ENCODE peak calls at places on chromosomes 1 and 21, in six cellular contexts. One of them, this sample, is unnamed.

GRCh38 chr1:39508857-39509305 is 17.4 kb downstream of the BMP8A start:
- DNase-seq in CD8-positive, alpha-beta memory T cell: no peak
- DNase-seq in adrenal gland: no peak
- DNase-seq in PC-3: no peak
- DNase-seq in neural progenitor cell: no peak
- DNase-seq in hepatocyte: no peak
- DNase-seq in this sample: no peak

GRCh38 chr1:186183219-186183618 is 191.8 kb downstream of the TPR start:
- DNase-seq in CD8-positive, alpha-beta memory T cell: no peak
- DNase-seq in adrenal gland: no peak
- DNase-seq in PC-3: peak; percentile 91
- DNase-seq in neural progenitor cell: no peak
- DNase-seq in hepatocyte: no peak
- DNase-seq in this sample: no peak

GRCh38 chr1:30966690-30967369 is 58.3 kb upstream of the SDC3 start:
- DNase-seq in CD8-positive, alpha-beta memory T cell: no peak
- DNase-seq in adrenal gland: peak; percentile 81
- DNase-seq in PC-3: peak; percentile 38
- DNase-seq in neural progenitor cell: no peak
- DNase-seq in hepatocyte: peak; percentile 72
- DNase-seq in this sample: no peak

GRCh38 chr1:229855999-229856650 is 210.9 kb upstream of the GALNT2 start:
- DNase-seq in CD8-positive, alpha-beta memory T cell: no peak
- DNase-seq in adrenal gland: no peak
- DNase-seq in PC-3: no peak
- DNase-seq in neural progenitor cell: peak; percentile 59
- DNase-seq in hepatocyte: no peak
- DNase-seq in this sample: no peak

GRCh38 chr1:182173791-182174190 is 112.3 kb upstream of the ZNF648 start:
- DNase-seq in CD8-positive, alpha-beta memory T cell: no peak
- DNase-seq in adrenal gland: no peak
- DNase-seq in PC-3: no peak
- DNase-seq in neural progenitor cell: no peak
- DNase-seq in hepatocyte: no peak
- DNase-seq in this sample: no peak

GRCh38 chr1:10724948-10725852 is 71.2 kb downstream of the CASZ1 start:
- DNase-seq in CD8-positive, alpha-beta memory T cell: no peak
- DNase-seq in adrenal gland: no peak
- DNase-seq in PC-3: peak; percentile 25
- DNase-seq in neural progenitor cell: no peak
- DNase-seq in hepatocyte: peak; percentile 37
- DNase-seq in this sample: no peak

GRCh38 chr1:42453386-42453785 is 2.4 kb downstream of the ZMYND12 start:
- DNase-seq in CD8-positive, alpha-beta memory T cell: no peak
- DNase-seq in adrenal gland: no peak
- DNase-seq in PC-3: peak; percentile 43
- DNase-seq in neural progenitor cell: no peak
- DNase-seq in hepatocyte: no peak
- DNase-seq in this sample: no peak

GRCh38 chr1:232657426-232657825 is 27.5 kb upstream of the SIPA1L2 start:
- DNase-seq in CD8-positive, alpha-beta memory T cell: no peak
- DNase-seq in adrenal gland: no peak
- DNase-seq in PC-3: no peak
- DNase-seq in neural progenitor cell: no peak
- DNase-seq in hepatocyte: no peak
- DNase-seq in this sample: no peak

GRCh38 chr1:35301674-35302392 is 33.3 kb downstream of the ZMYM4 start:
- DNase-seq in CD8-positive, alpha-beta memory T cell: no peak
- DNase-seq in adrenal gland: no peak
- DNase-seq in PC-3: no peak
- DNase-seq in neural progenitor cell: no peak
- DNase-seq in hepatocyte: no peak
- DNase-seq in this sample: no peak

GRCh38 chr1:35589516-35590427 is 16.7 kb downstream of the TFAP2E start:
- DNase-seq in CD8-positive, alpha-beta memory T cell: no peak
- DNase-seq in adrenal gland: no peak
- DNase-seq in PC-3: no peak
- DNase-seq in neural progenitor cell: no peak
- DNase-seq in hepatocyte: no peak
- DNase-seq in this sample: no peak

GRCh38 chr1:214337015-214337414 is 56.1 kb downstream of the SMYD2 start:
- DNase-seq in CD8-positive, alpha-beta memory T cell: no peak
- DNase-seq in adrenal gland: no peak
- DNase-seq in PC-3: no peak
- DNase-seq in neural progenitor cell: no peak
- DNase-seq in hepatocyte: no peak
- DNase-seq in this sample: no peak
- H3K27ac ChIP-seq in CD8-positive, alpha-beta memory T cell: no peak overlapping the region
- H3K27ac ChIP-seq in adrenal gland: no peak overlapping the region
- H3K27ac ChIP-seq in PC-3: no peak overlapping the region
- H3K27ac ChIP-seq in neural progenitor cell: no peak overlapping the region
- H3K27ac ChIP-seq in hepatocyte: no peak overlapping the region
- H3K27ac ChIP-seq in this sample: no peak overlapping the region

GRCh38 chr1:3714814-3715213 is 37.4 kb upstream of the CCDC27 start:
- DNase-seq in CD8-positive, alpha-beta memory T cell: no peak
- DNase-seq in adrenal gland: peak; percentile 39
- DNase-seq in PC-3: no peak
- DNase-seq in neural progenitor cell: no peak
- DNase-seq in hepatocyte: no peak
- DNase-seq in this sample: no peak
- H3K27me3 ChIP-seq in CD8-positive, alpha-beta memory T cell: no peaks in the 10 kb centered on the region
- H3K27me3 ChIP-seq in adrenal gland: peaks cover 6% of the 10 kb centered on the region
- H3K27me3 ChIP-seq in PC-3: peaks cover 75% of the 10 kb centered on the region
- H3K27me3 ChIP-seq in neural progenitor cell: peaks cover 10% of the 10 kb centered on the region
- H3K27me3 ChIP-seq in hepatocyte: no peaks in the 10 kb centered on the region
- H3K27me3 ChIP-seq in this sample: peaks cover 5% of the 10 kb centered on the region

GRCh38 chr21:38389891-38390290 is 108.4 kb downstream of the ERG start:
- DNase-seq in CD8-positive, alpha-beta memory T cell: no peak
- DNase-seq in adrenal gland: no peak
- DNase-seq in PC-3: no peak
- DNase-seq in neural progenitor cell: no peak
- DNase-seq in hepatocyte: no peak
- DNase-seq in this sample: no peak
- H3K27ac ChIP-seq in CD8-positive, alpha-beta memory T cell: no peak overlapping the region
- H3K27ac ChIP-seq in adrenal gland: no peak overlapping the region
- H3K27ac ChIP-seq in PC-3: no peak overlapping the region
- H3K27ac ChIP-seq in neural progenitor cell: no peak overlapping the region
- H3K27ac ChIP-seq in hepatocyte: no peak overlapping the region
- H3K27ac ChIP-seq in this sample: no peak overlapping the region

GRCh38 chr21:44681152-44681551 is 811 bp downstream of the KRTAP12-1 start:
- DNase-seq in CD8-positive, alpha-beta memory T cell: no peak
- DNase-seq in adrenal gland: no peak
- DNase-seq in PC-3: no peak
- DNase-seq in neural progenitor cell: no peak
- DNase-seq in hepatocyte: no peak
- DNase-seq in this sample: no peak
- H3K27me3 ChIP-seq in CD8-positive, alpha-beta memory T cell: no peaks in the 10 kb centered on the region
- H3K27me3 ChIP-seq in adrenal gland: no peaks in the 10 kb centered on the region
- H3K27me3 ChIP-seq in PC-3: no peaks in the 10 kb centered on the region
- H3K27me3 ChIP-seq in neural progenitor cell: peaks cover 5% of the 10 kb centered on the region
- H3K27me3 ChIP-seq in hepatocyte: no peaks in the 10 kb centered on the region
- H3K27me3 ChIP-seq in this sample: no peaks in the 10 kb centered on the region

DNA sequence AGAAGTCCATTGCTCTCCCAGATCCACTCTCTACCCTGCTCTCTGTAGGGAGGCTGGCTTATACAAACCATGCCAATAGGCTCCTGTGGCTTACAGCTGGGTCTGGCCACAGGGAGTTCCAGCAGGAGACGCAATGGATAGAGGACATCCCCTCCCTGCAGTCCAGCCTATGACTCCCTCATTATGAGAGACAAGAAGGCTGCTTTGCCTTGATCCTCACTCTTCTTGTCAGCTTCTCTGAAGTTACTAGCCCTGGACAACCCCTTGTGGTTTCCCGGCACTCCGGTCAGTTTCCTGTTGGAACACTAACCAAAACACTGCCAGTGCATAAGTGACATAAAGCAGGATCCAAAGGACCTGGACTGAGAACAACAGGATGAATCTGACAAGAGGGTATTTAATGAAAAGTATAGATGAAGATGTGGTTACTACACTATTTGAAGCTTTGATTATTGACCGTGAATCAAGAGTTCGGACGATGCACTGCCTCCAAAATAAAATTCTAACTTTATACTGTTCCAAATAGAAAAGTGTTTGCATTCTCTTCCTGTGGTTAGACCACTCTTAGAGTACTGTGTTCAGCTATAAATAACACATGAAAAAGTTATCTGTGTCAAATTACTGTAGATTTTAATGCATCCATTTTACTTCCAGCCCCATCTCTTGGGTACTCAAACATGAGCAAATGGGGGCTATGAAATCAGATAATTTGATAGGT is 32.7 kb upstream of the ZNF326 start:
- DNase-seq in CD8-positive, alpha-beta memory T cell: no peak
- DNase-seq in adrenal gland: no peak
- DNase-seq in PC-3: no peak
- DNase-seq in neural progenitor cell: no peak
- DNase-seq in hepatocyte: no peak
- DNase-seq in this sample: no peak
- H3K27ac ChIP-seq in CD8-positive, alpha-beta memory T cell: no peak overlapping the region
- H3K27ac ChIP-seq in adrenal gland: no peak overlapping the region
- H3K27ac ChIP-seq in PC-3: no peak overlapping the region
- H3K27ac ChIP-seq in neural progenitor cell: no peak overlapping the region
- H3K27ac ChIP-seq in hepatocyte: no peak overlapping the region
- H3K27ac ChIP-seq in this sample: no peak overlapping the region

DNA sequence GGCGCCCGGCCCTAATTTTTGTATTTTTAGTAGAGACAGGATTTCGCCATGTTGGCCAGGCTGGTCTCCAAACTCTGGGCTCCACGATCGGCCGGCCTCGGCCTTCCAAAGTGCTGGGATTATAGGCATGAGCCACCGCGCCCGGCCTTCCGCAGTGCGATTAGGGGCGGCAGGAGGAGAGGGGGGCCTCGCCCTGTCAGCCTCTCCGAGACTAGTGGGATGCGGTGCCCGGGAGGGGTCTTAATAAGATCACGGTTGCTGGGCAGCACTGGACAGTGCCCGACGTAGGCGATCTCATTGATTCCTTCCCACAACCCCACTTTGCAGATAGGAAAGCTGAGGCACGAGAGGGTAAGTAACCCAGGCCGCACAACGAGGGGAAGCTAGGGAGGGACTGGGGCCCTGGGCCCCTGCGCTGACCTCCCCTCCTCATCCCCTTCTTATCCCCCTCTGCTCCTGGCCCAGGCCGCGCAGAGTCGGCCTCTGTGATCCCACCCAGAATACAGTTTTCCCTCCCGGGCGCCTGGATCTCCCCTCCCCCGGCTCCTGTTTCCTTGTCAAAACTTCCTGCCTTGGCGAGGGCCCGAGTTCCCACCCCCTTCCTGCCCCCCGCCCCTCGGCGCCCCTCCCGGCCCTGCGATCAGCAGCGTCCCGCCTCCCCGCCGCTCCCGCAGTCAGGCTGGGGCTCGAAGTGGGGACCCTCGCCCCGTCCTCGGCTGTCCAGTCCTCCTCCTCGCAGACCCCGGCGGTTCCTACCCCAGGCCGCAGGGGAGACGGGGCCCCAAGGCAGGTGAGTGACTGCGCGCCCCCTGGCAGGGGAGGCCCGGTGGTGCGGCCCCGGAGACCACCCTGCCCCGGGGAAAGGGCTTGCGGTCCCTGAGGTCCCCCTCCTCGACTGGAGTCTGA is at the start of gene PEAR1:
- DNase-seq in CD8-positive, alpha-beta memory T cell: no peak
- DNase-seq in adrenal gland: no peak
- DNase-seq in PC-3: no peak
- DNase-seq in neural progenitor cell: peak; percentile 64
- DNase-seq in hepatocyte: peak; percentile 47
- DNase-seq in this sample: no peak
- H3K27me3 ChIP-seq in CD8-positive, alpha-beta memory T cell: peaks cover 3% of the 10 kb centered on the region
- H3K27me3 ChIP-seq in adrenal gland: peaks cover 8% of the 10 kb centered on the region
- H3K27me3 ChIP-seq in PC-3: no peaks in the 10 kb centered on the region
- H3K27me3 ChIP-seq in neural progenitor cell: peaks cover 63% of the 10 kb centered on the region
- H3K27me3 ChIP-seq in hepatocyte: peaks cover 24% of the 10 kb centered on the region
- H3K27me3 ChIP-seq in this sample: peaks cover 31% of the 10 kb centered on the region

DNA sequence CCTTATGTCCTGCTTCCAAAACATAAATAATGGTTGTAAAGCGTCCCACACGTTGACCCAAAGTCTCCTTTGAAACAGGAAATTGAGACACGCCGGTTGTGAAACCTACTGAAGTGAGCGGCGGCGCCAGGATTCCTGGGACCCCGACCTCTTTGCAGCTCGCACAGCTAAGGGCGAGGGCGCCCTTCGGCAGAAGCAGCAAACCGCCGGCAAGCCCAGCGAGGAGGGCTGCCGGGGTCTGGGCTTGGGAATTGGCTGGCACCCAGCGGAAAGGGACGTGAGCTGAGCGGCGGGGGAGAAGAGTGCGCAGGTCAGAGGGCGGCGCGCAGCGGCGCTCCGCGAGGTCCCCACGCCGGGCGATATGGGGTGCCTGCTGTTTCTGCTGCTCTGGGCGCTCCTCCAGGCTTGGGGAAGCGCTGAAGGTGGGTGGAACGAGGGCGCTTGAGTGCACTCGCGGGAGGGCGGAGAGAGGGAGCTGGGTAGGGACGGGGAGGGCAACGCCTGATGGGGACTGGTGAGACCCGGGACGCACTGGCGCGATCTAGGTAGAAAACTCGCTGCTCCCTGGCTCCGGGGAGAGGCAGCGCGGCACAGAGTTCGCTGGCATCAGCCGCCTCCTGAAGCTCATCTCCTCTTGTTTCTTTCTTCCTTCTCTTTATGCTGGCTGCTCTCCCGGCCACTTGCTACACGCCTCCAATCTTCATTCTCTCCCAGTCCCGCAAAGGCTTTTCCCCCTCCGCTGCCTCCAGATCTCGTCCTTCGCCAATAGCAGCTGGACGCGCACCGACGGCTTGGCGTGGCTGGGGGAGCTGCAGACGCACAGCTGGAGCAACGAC is at the start of gene CD1D:
- DNase-seq in CD8-positive, alpha-beta memory T cell: no peak
- DNase-seq in adrenal gland: peak; percentile 35
- DNase-seq in PC-3: no peak
- DNase-seq in neural progenitor cell: peak; percentile 77
- DNase-seq in hepatocyte: peak; percentile 51
- DNase-seq in this sample: no peak
- H3K27ac ChIP-seq in CD8-positive, alpha-beta memory T cell: no peak within 1 kb of the TSS
- H3K27ac ChIP-seq in adrenal gland: no peak within 1 kb of the TSS
- H3K27ac ChIP-seq in PC-3: no peak within 1 kb of the TSS
- H3K27ac ChIP-seq in neural progenitor cell: no peak within 1 kb of the TSS
- H3K27ac ChIP-seq in hepatocyte: no peak within 1 kb of the TSS
- H3K27ac ChIP-seq in this sample: no peak within 1 kb of the TSS